ENCODE peak calls at places on chromosomes 7 and 10, in nine cellular contexts. S is HCT116, Z is A549, Y is transverse colon, L is heart right ventricle, W is endothelial cell of umbilical vein, P is prostate gland, D is A673, Q is tibial nerve. A is an unnamed sample. For H3K4me1, the result is how much of the 10 kb centered on the place peaks cover.

GRCh38 chr10:63120554-63120953 is 12.6 kb upstream of the NRBF2 start:
- DNase-seq in S (no peak), Z (no peak), Y (no peak), L (no peak), W (no peak), P (no peak), D (peak), Q (peak), A (no peak)

GRCh38 chr7:141674201-141674671 is 27.7 kb downstream of the DENND11 start:
- DNase-seq in S (no peak), Z (no peak), Y (no peak), L (no peak), W (peak), P (no peak), D (no peak), Q (no peak), A (no peak)

GRCh38 chr7:155374276-155375252 is 76.9 kb downstream of the INSIG1 start:
- DNase-seq in S (no peak), Z (no peak), Y (no peak), L (no peak), W (no peak), P (no peak), D (no peak), Q (no peak), A (no peak)

GRCh38 chr7:158077441-158077840 is 510.2 kb downstream of the PTPRN2 start:
- DNase-seq in S (no peak), Z (no peak), Y (no peak), L (no peak), W (no peak), P (no peak), D (no peak), Q (no peak), A (no peak)

GRCh38 chr7:5417106-5418071 is 6.2 kb downstream of the TNRC18 start:
- DNase-seq in S (no peak), Z (no peak), Y (no peak), L (no peak), W (no peak), P (no peak), D (no peak), Q (no peak), A (no peak)

GRCh38 chr7:152354061-152354460 is 81.7 kb downstream of the KMT2C start:
- DNase-seq in S (no peak), Z (no peak), Y (no peak), L (no peak), W (no peak), P (no peak), D (no peak), Q (no peak), A (no peak)

GRCh38 chr10:29794776-29795635 is 160.2 kb upstream of the SVIL start:
- DNase-seq in S (no peak), Z (no peak), Y (no peak), L (no peak), W (peak), P (peak), D (no peak), Q (no peak), A (no peak)

GRCh38 chr10:75407716-75408511 is 6.3 kb upstream of the ZNF503 start:
- DNase-seq in S (no peak), Z (no peak), Y (peak), L (peak), W (no peak), P (peak), D (no peak), Q (no peak), A (no peak)

GRCh38 chr10:16644146-16644545 is 122.5 kb upstream of the C1QL3 start:
- DNase-seq in S (no peak), Z (no peak), Y (no peak), L (no peak), W (peak), P (no peak), D (no peak), Q (no peak), A (no peak)

GRCh38 chr10:114172241-114172640 is 1.8 kb downstream of the CCDC186 start:
- DNase-seq in S (no peak), Z (no peak), Y (no peak), L (no peak), W (peak), P (no peak), D (no peak), Q (no peak), A (no peak)

GRCh38 chr10:26698909-26699308 is 1.4 kb downstream of the PDSS1 start:
- DNase-seq in S (no peak), Z (no peak), Y (no peak), L (no peak), W (no peak), P (no peak), D (no peak), Q (no peak), A (no peak)

GRCh38 chr7:128189231-128189930 is 51.7 kb upstream of the LEP start:
- DNase-seq in S (no peak), Z (no peak), Y (no peak), L (no peak), W (no peak), P (no peak), D (no peak), Q (no peak), A (no peak)

GRCh38 chr10:3330687-3331086 is 158.1 kb upstream of the PITRM1 start:
- DNase-seq in S (no peak), Z (no peak), Y (no peak), L (no peak), W (no peak), P (no peak), D (no peak), Q (peak), A (no peak)

GRCh38 chr7:7201583-7202374 is 19.4 kb downstream of the C1GALT1 start:
- DNase-seq in S (no peak), Z (no peak), Y (peak), L (no peak), W (no peak), P (no peak), D (no peak), Q (no peak), A (peak)

GRCh38 chr10:617471-617870 is 72.0 kb downstream of the DIP2C start:
- DNase-seq in S (no peak), Z (no peak), Y (no peak), L (no peak), W (no peak), P (no peak), D (no peak), Q (no peak), A (no peak)

GRCh38 chr7:83301416-83301815 is 138.7 kb upstream of the PCLO start:
- DNase-seq in S (no peak), Z (no peak), Y (no peak), L (no peak), W (peak), P (no peak), D (no peak), Q (no peak), A (no peak)

GRCh38 chr7:1839701-1840100 is 169.6 kb downstream of the ELFN1 start:
- DNase-seq in S (no peak), Z (no peak), Y (peak), L (no peak), W (no peak), P (no peak), D (no peak), Q (no peak), A (no peak)

GRCh38 chr10:110893559-110894179 is 21.9 kb downstream of the PDCD4 start:
- DNase-seq in S (peak), Z (peak), Y (no peak), L (no peak), W (peak), P (no peak), D (peak), Q (no peak), A (no peak)

GRCh38 chr10:42932735-42933453 is 144.0 kb upstream of the RET start:
- DNase-seq in S (no peak), Z (no peak), Y (no peak), L (no peak), W (no peak), P (no peak), D (peak), Q (no peak), A (no peak)

GRCh38 chr10:101331960-101332359 is 22.0 kb upstream of the BTRC start:
- DNase-seq in S (no peak), Z (no peak), Y (no peak), L (no peak), W (no peak), P (no peak), D (no peak), Q (no peak), A (no peak)

GRCh38 chr7:70637726-70638125 is 494.2 kb upstream of the GALNT17 start:
- DNase-seq in S (no peak), Z (no peak), Y (no peak), L (no peak), W (no peak), P (no peak), D (no peak), Q (no peak), A (no peak)

GRCh38 chr10:70442332-70442988 is 979 bp upstream of the NODAL start:
- DNase-seq in S (no peak), Z (no peak), Y (peak), L (no peak), W (no peak), P (no peak), D (no peak), Q (no peak), A (no peak)

GRCh38 chr10:70444613-70445222 is 3.2 kb upstream of the NODAL start:
- DNase-seq in S (no peak), Z (no peak), Y (no peak), L (no peak), W (no peak), P (no peak), D (no peak), Q (no peak), A (no peak)

GRCh38 chr10:70440296-70441160 is 953 bp downstream of the NODAL start:
- DNase-seq in S (no peak), Z (no peak), Y (no peak), L (no peak), W (no peak), P (no peak), D (no peak), Q (no peak), A (no peak)

GRCh38 chr10:70441877-70442205 is 360 bp upstream of the NODAL start:
- DNase-seq in S (no peak), Z (no peak), Y (no peak), L (no peak), W (no peak), P (no peak), D (no peak), Q (no peak), A (no peak)

GRCh38 chr10:70441161-70441876 is at the start of gene NODAL:
- DNase-seq in S (no peak), Z (no peak), Y (no peak), L (no peak), W (no peak), P (no peak), D (peak), Q (no peak), A (no peak)
- H3K4me3 ChIP-seq in S (no peak), Z (no peak), Y (peak), L (peak), W (no peak), P (peak), D (peak), Q (peak), A (peak)

GRCh38 chr7:101129603-101130117 is 2.8 kb downstream of the SERPINE1 start:
- DNase-seq in S (no peak), Z (no peak), Y (no peak), L (no peak), W (no peak), P (no peak), D (no peak), Q (no peak), A (no peak)

GRCh38 chr7:101127460-101128039 is 646 bp downstream of the SERPINE1 start:
- DNase-seq in S (no peak), Z (no peak), Y (no peak), L (no peak), W (no peak), P (no peak), D (no peak), Q (no peak), A (no peak)

GRCh38 chr7:101125989-101126650 is 784 bp upstream of the SERPINE1 start:
- DNase-seq in S (no peak), Z (peak), Y (peak), L (peak), W (peak), P (no peak), D (no peak), Q (peak), A (no peak)

GRCh38 chr7:101126651-101127459 is at the start of gene SERPINE1:
- DNase-seq in S (peak), Z (peak), Y (peak), L (peak), W (peak), P (peak), D (peak), Q (peak), A (peak)

GRCh38 chr7:101128040-101128834 is 1.3 kb downstream of the SERPINE1 start:
- DNase-seq in S (no peak), Z (no peak), Y (no peak), L (no peak), W (peak), P (no peak), D (no peak), Q (no peak), A (no peak)
- H3K4me1 ChIP-seq in S (half or more), Z (half or more), Y (under half), L (under half), W (half or more), P (under half), D (under half), Q (under half), A (under half)

GRCh38 chr7:121440857-121441503 is 44.9 kb upstream of the FAM3C start:
- DNase-seq in S (no peak), Z (no peak), Y (peak), L (no peak), W (no peak), P (no peak), D (no peak), Q (no peak), A (no peak)
- H3K4me3 ChIP-seq in S (no peak), Z (no peak), Y (no peak), L (no peak), W (no peak), P (no peak), D (no peak), Q (no peak), A (no peak)

DNA sequence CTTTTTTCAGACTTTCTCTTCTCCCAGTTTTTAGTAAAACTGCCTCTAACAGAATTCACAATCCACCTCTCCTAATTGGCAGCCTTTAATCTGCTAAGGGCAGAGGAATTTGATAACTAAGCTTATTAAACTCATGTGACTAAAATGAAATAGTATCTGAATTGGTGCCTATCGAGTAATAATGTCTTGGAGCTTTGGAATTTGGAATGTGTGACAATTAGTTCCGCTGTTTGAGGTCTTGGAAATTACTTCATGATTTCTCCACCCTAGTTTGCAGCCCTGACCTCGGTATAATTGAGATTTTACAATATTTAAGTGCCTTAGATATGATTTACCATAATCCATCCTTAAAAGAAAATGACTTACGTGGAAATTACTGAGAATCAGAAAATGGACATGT is 190.4 kb upstream of the NEBL start:
- DNase-seq in S (no peak), Z (no peak), Y (no peak), L (no peak), W (no peak), P (no peak), D (peak), Q (no peak), A (no peak)
- H3K4me1 ChIP-seq in S (under half), Z (under half), Y (under half), L (under half), W (under half), P (under half), D (under half), Q (under half), A (under half)

GRCh38 chr10:71963351-71963755 is 842 bp upstream of the CHST3 start:
- DNase-seq in S (no peak), Z (no peak), Y (no peak), L (peak), W (no peak), P (no peak), D (no peak), Q (peak), A (no peak)
- H3K4me3 ChIP-seq in S (peak), Z (peak), Y (peak), L (peak), W (no peak), P (peak), D (peak), Q (peak), A (no peak)

GRCh38 chr7:19932549-19933249 is 159.3 kb upstream of the TMEM196 start:
- DNase-seq in S (no peak), Z (no peak), Y (no peak), L (no peak), W (no peak), P (no peak), D (no peak), Q (no peak), A (no peak)

GRCh38 chr7:19928247-19928646 is 154.8 kb upstream of the TMEM196 start:
- DNase-seq in S (no peak), Z (peak), Y (no peak), L (no peak), W (no peak), P (no peak), D (no peak), Q (no peak), A (no peak)

GRCh38 chr7:19930851-19931250 is 157.4 kb upstream of the TMEM196 start:
- DNase-seq in S (no peak), Z (no peak), Y (no peak), L (no peak), W (no peak), P (no peak), D (no peak), Q (no peak), A (no peak)

GRCh38 chr7:19930051-19930450 is 156.6 kb upstream of the TMEM196 start:
- DNase-seq in S (no peak), Z (no peak), Y (no peak), L (no peak), W (no peak), P (no peak), D (no peak), Q (no peak), A (no peak)
- H3K4me1 ChIP-seq in S (under half), Z (under half), Y (under half), L (under half), W (under half), P (under half), D (under half), Q (under half), A (under half)

GRCh38 chr7:13538669-13539068 is 450.8 kb downstream of the ETV1 start:
- DNase-seq in S (no peak), Z (no peak), Y (no peak), L (no peak), W (no peak), P (no peak), D (no peak), Q (no peak), A (no peak)

GRCh38 chr7:13540429-13540828 is 449.0 kb downstream of the ETV1 start:
- DNase-seq in S (no peak), Z (no peak), Y (no peak), L (no peak), W (no peak), P (no peak), D (no peak), Q (no peak), A (no peak)

GRCh38 chr7:13541326-13541725 is 448.1 kb downstream of the ETV1 start:
- DNase-seq in S (no peak), Z (no peak), Y (no peak), L (no peak), W (no peak), P (no peak), D (no peak), Q (no peak), A (no peak)

GRCh38 chr7:13542451-13542850 is 447.0 kb downstream of the ETV1 start:
- DNase-seq in S (no peak), Z (no peak), Y (no peak), L (no peak), W (no peak), P (no peak), D (no peak), Q (no peak), A (no peak)
- H3K4me3 ChIP-seq in S (no peak), Z (no peak), Y (no peak), L (no peak), W (no peak), P (no peak), D (no peak), Q (no peak), A (no peak)